ENCODE peak calls at places on chromosomes 1 and 21, in seven cellular contexts. One of them, this sample, is unnamed.

GRCh38 chr1:193540511-193540910 is 354.1 kb upstream of the B3GALT2 start:
- DNase-seq in heart right ventricle: no peak
- DNase-seq in fibroblast of pulmonary artery: no peak
- DNase-seq in endothelial cell: no peak
- DNase-seq in ovary: no peak
- DNase-seq in heart left ventricle: no peak
- DNase-seq in fibroblast of lung: no peak
- DNase-seq in this sample: no peak

GRCh38 chr1:10575616-10576015 is 100.9 kb downstream of the PEX14 start:
- DNase-seq in heart right ventricle: no peak
- DNase-seq in fibroblast of pulmonary artery: peak
- DNase-seq in endothelial cell: no peak
- DNase-seq in ovary: no peak
- DNase-seq in heart left ventricle: no peak
- DNase-seq in fibroblast of lung: peak
- DNase-seq in this sample: no peak

GRCh38 chr1:78044796-78045599 is 768 bp upstream of the GIPC2 start:
- DNase-seq in heart right ventricle: no peak
- DNase-seq in fibroblast of pulmonary artery: no peak
- DNase-seq in endothelial cell: peak
- DNase-seq in ovary: no peak
- DNase-seq in heart left ventricle: no peak
- DNase-seq in fibroblast of lung: no peak
- DNase-seq in this sample: no peak

GRCh38 chr1:52598729-52599128 is 3.4 kb upstream of the GPX7 start:
- DNase-seq in heart right ventricle: no peak
- DNase-seq in fibroblast of pulmonary artery: no peak
- DNase-seq in endothelial cell: no peak
- DNase-seq in ovary: no peak
- DNase-seq in heart left ventricle: no peak
- DNase-seq in fibroblast of lung: no peak
- DNase-seq in this sample: no peak

GRCh38 chr1:167297222-167298214 is 76.8 kb downstream of the POU2F1 start:
- DNase-seq in heart right ventricle: no peak
- DNase-seq in fibroblast of pulmonary artery: peak
- DNase-seq in endothelial cell: no peak
- DNase-seq in ovary: no peak
- DNase-seq in heart left ventricle: no peak
- DNase-seq in fibroblast of lung: peak
- DNase-seq in this sample: peak

GRCh38 chr1:117171900-117172501 is 38.7 kb downstream of the VTCN1 start:
- DNase-seq in heart right ventricle: peak
- DNase-seq in fibroblast of pulmonary artery: peak
- DNase-seq in endothelial cell: no peak
- DNase-seq in ovary: no peak
- DNase-seq in heart left ventricle: peak
- DNase-seq in fibroblast of lung: peak
- DNase-seq in this sample: no peak

GRCh38 chr1:18118491-18118890 is 10.9 kb downstream of the IGSF21 start:
- DNase-seq in heart right ventricle: no peak
- DNase-seq in fibroblast of pulmonary artery: no peak
- DNase-seq in endothelial cell: no peak
- DNase-seq in ovary: no peak
- DNase-seq in heart left ventricle: no peak
- DNase-seq in fibroblast of lung: no peak
- DNase-seq in this sample: no peak

GRCh38 chr1:242242983-242243382 is 244.1 kb upstream of the MAP1LC3C start:
- DNase-seq in heart right ventricle: no peak
- DNase-seq in fibroblast of pulmonary artery: no peak
- DNase-seq in endothelial cell: no peak
- DNase-seq in ovary: no peak
- DNase-seq in heart left ventricle: no peak
- DNase-seq in fibroblast of lung: no peak
- DNase-seq in this sample: no peak

GRCh38 chr1:7549693-7550161 is 221.4 kb upstream of the VAMP3 start:
- DNase-seq in heart right ventricle: no peak
- DNase-seq in fibroblast of pulmonary artery: peak
- DNase-seq in endothelial cell: no peak
- DNase-seq in ovary: no peak
- DNase-seq in heart left ventricle: no peak
- DNase-seq in fibroblast of lung: no peak
- DNase-seq in this sample: no peak

GRCh38 chr1:213727853-213728592 is 259.8 kb upstream of the PROX1 start:
- DNase-seq in heart right ventricle: no peak
- DNase-seq in fibroblast of pulmonary artery: no peak
- DNase-seq in endothelial cell: no peak
- DNase-seq in ovary: no peak
- DNase-seq in heart left ventricle: no peak
- DNase-seq in fibroblast of lung: no peak
- DNase-seq in this sample: no peak

GRCh38 chr1:205435904-205436573 is 14.2 kb upstream of the LEMD1 start:
- DNase-seq in heart right ventricle: no peak
- DNase-seq in fibroblast of pulmonary artery: no peak
- DNase-seq in endothelial cell: no peak
- DNase-seq in ovary: no peak
- DNase-seq in heart left ventricle: no peak
- DNase-seq in fibroblast of lung: no peak
- DNase-seq in this sample: no peak

GRCh38 chr1:86640161-86640560 is 64.2 kb upstream of the SH3GLB1 start:
- DNase-seq in heart right ventricle: no peak
- DNase-seq in fibroblast of pulmonary artery: peak
- DNase-seq in endothelial cell: no peak
- DNase-seq in ovary: no peak
- DNase-seq in heart left ventricle: no peak
- DNase-seq in fibroblast of lung: no peak
- DNase-seq in this sample: no peak

GRCh38 chr1:172638249-172638648 is 20.7 kb upstream of the FASLG start:
- DNase-seq in heart right ventricle: no peak
- DNase-seq in fibroblast of pulmonary artery: no peak
- DNase-seq in endothelial cell: no peak
- DNase-seq in ovary: no peak
- DNase-seq in heart left ventricle: no peak
- DNase-seq in fibroblast of lung: no peak
- DNase-seq in this sample: no peak

GRCh38 chr1:71351438-71351837 is 270.6 kb upstream of the ZRANB2 start:
- DNase-seq in heart right ventricle: no peak
- DNase-seq in fibroblast of pulmonary artery: peak
- DNase-seq in endothelial cell: no peak
- DNase-seq in ovary: no peak
- DNase-seq in heart left ventricle: no peak
- DNase-seq in fibroblast of lung: peak
- DNase-seq in this sample: no peak

GRCh38 chr1:165675794-165676193 is 22.6 kb downstream of the ALDH9A1 start:
- DNase-seq in heart right ventricle: no peak
- DNase-seq in fibroblast of pulmonary artery: no peak
- DNase-seq in endothelial cell: no peak
- DNase-seq in ovary: no peak
- DNase-seq in heart left ventricle: no peak
- DNase-seq in fibroblast of lung: no peak
- DNase-seq in this sample: no peak

GRCh38 chr1:236394905-236395779 is 1.1 kb downstream of the EDARADD start:
- DNase-seq in heart right ventricle: no peak
- DNase-seq in fibroblast of pulmonary artery: peak
- DNase-seq in endothelial cell: peak
- DNase-seq in ovary: no peak
- DNase-seq in heart left ventricle: peak
- DNase-seq in fibroblast of lung: peak
- DNase-seq in this sample: peak

GRCh38 chr1:226580625-226581270 is 32.2 kb downstream of the STUM start:
- DNase-seq in heart right ventricle: no peak
- DNase-seq in fibroblast of pulmonary artery: no peak
- DNase-seq in endothelial cell: no peak
- DNase-seq in ovary: no peak
- DNase-seq in heart left ventricle: no peak
- DNase-seq in fibroblast of lung: no peak
- DNase-seq in this sample: no peak

GRCh38 chr1:167330601-167331293 is 110.1 kb downstream of the POU2F1 start:
- DNase-seq in heart right ventricle: no peak
- DNase-seq in fibroblast of pulmonary artery: no peak
- DNase-seq in endothelial cell: no peak
- DNase-seq in ovary: no peak
- DNase-seq in heart left ventricle: no peak
- DNase-seq in fibroblast of lung: no peak
- DNase-seq in this sample: peak

GRCh38 chr21:40356644-40357043 is 489.4 kb downstream of the PCP4 start:
- DNase-seq in heart right ventricle: no peak
- DNase-seq in fibroblast of pulmonary artery: no peak
- DNase-seq in endothelial cell: no peak
- DNase-seq in ovary: no peak
- DNase-seq in heart left ventricle: no peak
- DNase-seq in fibroblast of lung: no peak
- DNase-seq in this sample: no peak
- TF ChIP-seq CTCF in heart right ventricle: no peak
- TF ChIP-seq CTCF in fibroblast of pulmonary artery: no peak
- TF ChIP-seq CTCF in endothelial cell: no peak
- TF ChIP-seq CTCF in ovary: no peak
- TF ChIP-seq CTCF in heart left ventricle: no peak
- TF ChIP-seq CTCF in fibroblast of lung: no peak
- TF ChIP-seq CTCF in this sample: no peak

GRCh38 chr1:36447450-36447849 is 2.8 kb downstream of the OSCP1 start:
- DNase-seq in heart right ventricle: no peak
- DNase-seq in fibroblast of pulmonary artery: no peak
- DNase-seq in endothelial cell: no peak
- DNase-seq in ovary: no peak
- DNase-seq in heart left ventricle: no peak
- DNase-seq in fibroblast of lung: no peak
- DNase-seq in this sample: no peak

GRCh38 chr1:36443297-36443696 is 7.0 kb downstream of the OSCP1 start:
- DNase-seq in heart right ventricle: no peak
- DNase-seq in fibroblast of pulmonary artery: no peak
- DNase-seq in endothelial cell: no peak
- DNase-seq in ovary: no peak
- DNase-seq in heart left ventricle: no peak
- DNase-seq in fibroblast of lung: no peak
- DNase-seq in this sample: no peak

GRCh38 chr1:36446780-36447179 is 3.5 kb downstream of the OSCP1 start:
- DNase-seq in heart right ventricle: no peak
- DNase-seq in fibroblast of pulmonary artery: no peak
- DNase-seq in endothelial cell: no peak
- DNase-seq in ovary: no peak
- DNase-seq in heart left ventricle: no peak
- DNase-seq in fibroblast of lung: no peak
- DNase-seq in this sample: peak

GRCh38 chr1:36448530-36449051 is 1.7 kb downstream of the OSCP1 start:
- DNase-seq in heart right ventricle: no peak
- DNase-seq in fibroblast of pulmonary artery: no peak
- DNase-seq in endothelial cell: no peak
- DNase-seq in ovary: no peak
- DNase-seq in heart left ventricle: no peak
- DNase-seq in fibroblast of lung: no peak
- DNase-seq in this sample: peak

GRCh38 chr1:36446261-36446660 is 4.0 kb downstream of the OSCP1 start:
- DNase-seq in heart right ventricle: no peak
- DNase-seq in fibroblast of pulmonary artery: no peak
- DNase-seq in endothelial cell: peak
- DNase-seq in ovary: no peak
- DNase-seq in heart left ventricle: no peak
- DNase-seq in fibroblast of lung: no peak
- DNase-seq in this sample: peak
- TF ChIP-seq CTCF in heart right ventricle: peak
- TF ChIP-seq CTCF in fibroblast of pulmonary artery: no peak
- TF ChIP-seq CTCF in endothelial cell: no peak
- TF ChIP-seq CTCF in ovary: no peak
- TF ChIP-seq CTCF in heart left ventricle: peak
- TF ChIP-seq CTCF in fibroblast of lung: peak
- TF ChIP-seq CTCF in this sample: peak

GRCh38 chr1:58155418-58156123 is 391.0 kb downstream of the OMA1 start:
- DNase-seq in heart right ventricle: peak
- DNase-seq in fibroblast of pulmonary artery: peak
- DNase-seq in endothelial cell: peak
- DNase-seq in ovary: no peak
- DNase-seq in heart left ventricle: peak
- DNase-seq in fibroblast of lung: peak
- DNase-seq in this sample: peak
- TF ChIP-seq CTCF in heart right ventricle: peak
- TF ChIP-seq CTCF in fibroblast of pulmonary artery: peak
- TF ChIP-seq CTCF in endothelial cell: peak
- TF ChIP-seq CTCF in ovary: no peak
- TF ChIP-seq CTCF in heart left ventricle: peak
- TF ChIP-seq CTCF in fibroblast of lung: peak
- TF ChIP-seq CTCF in this sample: peak

GRCh38 chr1:24092979-24093378 is 19.0 kb downstream of the MYOM3 start:
- DNase-seq in heart right ventricle: no peak
- DNase-seq in fibroblast of pulmonary artery: no peak
- DNase-seq in endothelial cell: no peak
- DNase-seq in ovary: no peak
- DNase-seq in heart left ventricle: no peak
- DNase-seq in fibroblast of lung: no peak
- DNase-seq in this sample: no peak

GRCh38 chr1:24093762-24094161 is 18.2 kb downstream of the MYOM3 start:
- DNase-seq in heart right ventricle: no peak
- DNase-seq in fibroblast of pulmonary artery: no peak
- DNase-seq in endothelial cell: no peak
- DNase-seq in ovary: no peak
- DNase-seq in heart left ventricle: no peak
- DNase-seq in fibroblast of lung: no peak
- DNase-seq in this sample: no peak

GRCh38 chr1:24095140-24095859 is 16.6 kb downstream of the MYOM3 start:
- DNase-seq in heart right ventricle: no peak
- DNase-seq in fibroblast of pulmonary artery: no peak
- DNase-seq in endothelial cell: no peak
- DNase-seq in ovary: no peak
- DNase-seq in heart left ventricle: no peak
- DNase-seq in fibroblast of lung: no peak
- DNase-seq in this sample: no peak

GRCh38 chr1:24096009-24096736 is 15.8 kb downstream of the MYOM3 start:
- DNase-seq in heart right ventricle: peak
- DNase-seq in fibroblast of pulmonary artery: no peak
- DNase-seq in endothelial cell: no peak
- DNase-seq in ovary: no peak
- DNase-seq in heart left ventricle: peak
- DNase-seq in fibroblast of lung: no peak
- DNase-seq in this sample: no peak

DNA sequence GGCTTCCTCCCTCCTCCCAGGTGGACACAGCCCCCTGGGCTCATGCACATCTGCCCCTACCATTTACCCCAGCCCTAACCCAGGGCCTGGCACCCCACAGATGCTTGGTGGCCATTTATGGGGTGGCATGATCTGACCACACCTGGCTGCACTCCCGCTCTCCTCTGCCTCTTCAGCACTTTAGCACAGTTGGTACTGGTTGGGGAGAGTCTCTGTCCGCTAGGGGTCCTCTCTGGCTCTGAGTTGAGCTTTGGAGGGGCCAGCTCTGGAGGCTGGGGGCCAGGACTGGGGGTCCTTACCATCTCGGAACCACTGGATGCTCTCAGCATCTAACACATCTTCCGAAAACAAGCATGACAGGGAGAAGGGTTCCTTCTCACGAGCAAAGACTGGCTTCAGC is 17.4 kb downstream of the MYOM3 start:
- DNase-seq in heart right ventricle: no peak
- DNase-seq in fibroblast of pulmonary artery: no peak
- DNase-seq in endothelial cell: no peak
- DNase-seq in ovary: no peak
- DNase-seq in heart left ventricle: no peak
- DNase-seq in fibroblast of lung: no peak
- DNase-seq in this sample: no peak
- TF ChIP-seq CTCF in heart right ventricle: no peak
- TF ChIP-seq CTCF in fibroblast of pulmonary artery: no peak
- TF ChIP-seq CTCF in endothelial cell: no peak
- TF ChIP-seq CTCF in ovary: no peak
- TF ChIP-seq CTCF in heart left ventricle: no peak
- TF ChIP-seq CTCF in fibroblast of lung: no peak
- TF ChIP-seq CTCF in this sample: no peak